ENCODE peak calls at places on chromosomes 11 and 22, in seven cellular contexts. O is sigmoid colon; W is effector memory CD4-positive, alpha-beta T cell; U is BE2C; Y is CD8-positive, alpha-beta memory T cell; H is CD8-positive, alpha-beta T cell; Z is Panc1. G is an unnamed sample. For H3K36me3 and H3K27me3, the result is how much of the 10 kb centered on the place peaks cover.

GRCh38 chr22:24133187-24133965 is 47.9 kb upstream of the SUSD2 start:
- DNase-seq in O (peak), W (no peak), H (peak), U (no peak), Y (peak), Z (no peak), G (no peak)

GRCh38 chr11:129225190-129225589 is 33.1 kb upstream of the ARHGAP32 start:
- DNase-seq in W (no peak), Y (no peak), U (no peak), Z (no peak), H (no peak), O (no peak), G (no peak)

GRCh38 chr11:15199693-15200092 is 85.0 kb downstream of the INSC start:
- DNase-seq in Z (no peak), O (no peak), W (no peak), U (no peak), Y (no peak), H (no peak), G (no peak)

GRCh38 chr11:45252134-45252856 is 33.8 kb downstream of the SYT13 start:
- DNase-seq in Z (no peak), U (peak), H (peak), O (no peak), Y (no peak), W (no peak), G (no peak)

GRCh38 chr11:132456735-132457328 is 1075.5 kb downstream of the OPCML start:
- DNase-seq in Y (no peak), W (no peak), Z (no peak), U (no peak), H (no peak), O (no peak), G (no peak)

GRCh38 chr11:134712228-134713145 is 300.4 kb upstream of the B3GAT1 start:
- DNase-seq in Y (no peak), Z (no peak), O (no peak), W (no peak), U (no peak), H (no peak), G (peak)

GRCh38 chr11:69940246-69940610 is 121.0 kb upstream of the FGF3 start:
- DNase-seq in H (no peak), Y (no peak), Z (no peak), O (peak), W (no peak), U (no peak), G (peak)

GRCh38 chr22:36925388-36926290 is 12.2 kb downstream of the CSF2RB start:
- DNase-seq in Y (no peak), H (no peak), W (no peak), Z (no peak), U (no peak), O (no peak), G (peak)

GRCh38 chr11:88418508-88418907 is 81.0 kb upstream of the CTSC start:
- DNase-seq in W (no peak), Y (no peak), Z (no peak), H (no peak), O (no peak), U (no peak), G (no peak)

GRCh38 chr22:37465721-37466120 is 20.5 kb downstream of the MFNG start:
- DNase-seq in O (no peak), Z (no peak), H (no peak), W (no peak), Y (no peak), U (no peak), G (no peak)

GRCh38 chr11:86124251-86125233 is 55.7 kb upstream of the PICALM start:
- DNase-seq in Z (no peak), W (no peak), O (no peak), H (no peak), U (no peak), Y (no peak), G (no peak)

GRCh38 chr11:27904358-27905055 is 203.4 kb downstream of the KIF18A start:
- DNase-seq in O (no peak), H (no peak), W (no peak), U (no peak), Z (no peak), Y (no peak), G (no peak)

GRCh38 chr11:94641167-94641761 is 74.1 kb downstream of the PIWIL4 start:
- DNase-seq in W (no peak), O (no peak), Z (no peak), U (no peak), H (no peak), Y (no peak), G (no peak)

GRCh38 chr22:26134654-26135330 is 34.5 kb upstream of the SEZ6L start:
- DNase-seq in O (no peak), W (no peak), U (peak), H (no peak), Z (no peak), Y (no peak), G (no peak)

GRCh38 chr22:44667829-44668189 is 34.2 kb upstream of the PRR5 start:
- DNase-seq in W (peak), O (peak), Z (no peak), Y (peak), U (no peak), H (peak), G (no peak)

GRCh38 chr22:29344137-29344536 is 28.6 kb upstream of the RASL10A start:
- DNase-seq in O (peak), W (no peak), Y (no peak), H (no peak), Z (peak), U (peak), G (no peak)

GRCh38 chr22:24429411-24430365 is 2.3 kb downstream of the ADORA2A start:
- DNase-seq in Z (no peak), W (peak), U (peak), H (peak), O (peak), Y (peak), G (peak)

GRCh38 chr11:34644669-34645406 is 23.9 kb downstream of the EHF start:
- DNase-seq in W (no peak), U (no peak), H (no peak), Z (no peak), O (no peak), Y (no peak), G (no peak)

GRCh38 chr22:50548046-50548912 is 2.6 kb downstream of the KLHDC7B start:
- DNase-seq in Y (peak), H (peak), Z (no peak), U (no peak), W (no peak), O (no peak), G (peak)

GRCh38 chr11:111745719-111746504 is 20.3 kb downstream of the PPP2R1B start:
- DNase-seq in W (no peak), Z (no peak), Y (no peak), U (no peak), H (no peak), O (no peak), G (no peak)

GRCh38 chr11:33257160-33257896 is at the start of gene HIPK3:
- DNase-seq in Y (peak), O (peak), W (peak), U (peak), Z (no peak), H (peak), G (peak)

GRCh38 chr22:23969071-23969470 is 2.4 kb downstream of the DDTL start:
- DNase-seq in Y (no peak), W (no peak), O (peak), Z (no peak), H (no peak), U (no peak), G (no peak)

DNA sequence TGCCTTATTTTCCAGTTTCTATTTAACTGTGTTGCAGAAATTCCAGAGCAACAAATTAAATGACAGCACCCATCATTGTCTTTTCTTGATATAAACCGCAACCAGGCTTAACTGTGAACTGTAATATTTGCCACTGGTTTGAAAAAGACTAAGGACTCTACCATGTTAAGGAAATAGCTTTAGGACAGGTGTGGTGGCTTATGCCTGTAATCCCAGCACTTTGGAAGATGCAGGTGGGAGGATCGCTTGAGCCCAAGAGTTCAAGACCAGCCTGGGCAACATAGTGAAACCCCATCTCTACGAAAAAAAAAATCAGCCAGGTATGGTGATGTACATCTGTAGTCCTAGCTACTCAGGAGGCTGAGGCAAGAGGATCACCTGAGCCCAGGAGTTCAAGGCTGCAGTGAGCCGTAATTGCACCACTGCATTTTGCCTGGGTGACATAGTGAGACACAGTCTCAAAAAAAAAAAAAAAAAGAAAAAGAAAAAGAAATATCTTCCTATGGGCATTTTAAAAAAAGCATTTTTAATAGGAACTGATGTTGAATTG is 28.8 kb downstream of the HIRA start:
- DNase-seq in Y (no peak), W (no peak), O (no peak), U (no peak), Z (no peak), H (no peak), G (no peak)
- H3K36me3 ChIP-seq in Y (under half), W (under half), O (under half), U (half or more), Z (under half), H (under half), G (half or more)

DNA sequence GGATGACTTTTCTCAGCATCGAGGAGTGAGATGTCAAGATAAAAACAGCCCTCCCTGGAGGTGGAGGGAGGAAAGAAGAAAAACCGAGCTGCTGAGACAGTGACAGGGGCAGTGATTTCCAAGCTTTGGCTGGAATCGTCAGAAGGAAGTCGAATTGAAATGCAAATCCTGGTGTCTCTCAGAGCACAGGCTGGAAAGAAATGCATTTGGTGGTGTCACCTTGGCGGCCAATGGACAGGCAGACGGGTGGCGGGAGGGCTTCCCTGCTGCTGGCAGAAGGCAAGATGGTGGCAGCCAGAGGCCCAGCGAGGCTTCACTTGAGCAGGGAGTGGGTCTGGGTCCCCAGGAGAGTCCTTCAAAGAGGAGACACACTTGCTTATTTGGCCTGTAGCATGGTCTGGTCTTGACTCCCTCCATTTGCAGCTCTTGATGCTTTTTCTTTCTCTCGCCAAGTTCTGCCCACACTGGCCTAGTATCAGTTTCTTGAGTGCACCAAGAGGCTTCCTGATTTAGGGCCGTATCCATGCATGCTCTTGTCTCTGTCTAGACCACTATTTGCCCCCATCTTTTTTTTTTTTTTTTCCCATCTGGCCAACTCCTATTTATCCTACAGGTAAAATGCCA is 170.6 kb downstream of the GRIK4 start:
- DNase-seq in O (no peak), Y (no peak), W (no peak), H (no peak), Z (no peak), U (no peak), G (no peak)
- H3K27me3 ChIP-seq in O (under half), Y (under half), W (under half), H (under half), Z (under half), U (under half), G (under half)

GRCh38 chr11:61411589-61411988 is 18.2 kb downstream of the CPSF7 start:
- DNase-seq in H (no peak), W (no peak), O (no peak), Y (no peak), Z (no peak), U (no peak), G (no peak)
- H3K36me3 ChIP-seq in H (half or more), W (half or more), O (half or more), Y (half or more), Z (half or more), U (half or more), G (under half)

GRCh38 chr11:119909077-119909476 is 180.1 kb upstream of the NECTIN1 start:
- DNase-seq in H (no peak), W (no peak), O (no peak), U (no peak), Z (no peak), Y (no peak), G (peak)

GRCh38 chr11:119910056-119910455 is 181.1 kb upstream of the NECTIN1 start:
- DNase-seq in Y (no peak), U (no peak), H (no peak), Z (no peak), W (no peak), O (no peak), G (no peak)

GRCh38 chr11:119909495-119909894 is 180.5 kb upstream of the NECTIN1 start:
- DNase-seq in Z (no peak), O (no peak), U (no peak), Y (no peak), W (no peak), H (no peak), G (no peak)

GRCh38 chr11:119910650-119911049 is 181.7 kb upstream of the NECTIN1 start:
- DNase-seq in Z (no peak), W (no peak), O (no peak), Y (no peak), U (no peak), H (no peak), G (no peak)

DNA sequence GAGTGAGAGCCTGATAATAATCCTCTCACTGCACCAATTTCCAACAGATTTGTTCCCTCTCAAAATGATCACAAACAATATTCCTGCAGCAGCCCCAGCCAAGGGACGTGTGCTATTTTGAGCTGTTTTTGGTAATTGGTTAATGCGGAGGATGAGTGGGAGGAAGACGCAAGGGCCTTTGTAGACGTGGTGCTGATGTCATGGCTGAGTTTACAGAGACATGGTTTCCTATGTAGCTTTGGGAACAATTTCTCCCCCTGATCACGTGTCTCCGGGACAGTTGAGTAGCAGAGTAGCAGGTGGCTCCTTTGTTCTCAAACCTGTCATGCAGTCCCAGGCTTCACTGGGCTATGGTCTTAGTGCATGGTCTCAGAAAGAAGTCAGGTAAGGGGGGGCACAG is 183.2 kb upstream of the NECTIN1 start:
- DNase-seq in W (no peak), U (no peak), O (no peak), Y (no peak), Z (no peak), H (no peak), G (peak)
- H3K27me3 ChIP-seq in W (under half), U (under half), O (under half), Y (under half), Z (under half), H (under half), G (under half)

DNA sequence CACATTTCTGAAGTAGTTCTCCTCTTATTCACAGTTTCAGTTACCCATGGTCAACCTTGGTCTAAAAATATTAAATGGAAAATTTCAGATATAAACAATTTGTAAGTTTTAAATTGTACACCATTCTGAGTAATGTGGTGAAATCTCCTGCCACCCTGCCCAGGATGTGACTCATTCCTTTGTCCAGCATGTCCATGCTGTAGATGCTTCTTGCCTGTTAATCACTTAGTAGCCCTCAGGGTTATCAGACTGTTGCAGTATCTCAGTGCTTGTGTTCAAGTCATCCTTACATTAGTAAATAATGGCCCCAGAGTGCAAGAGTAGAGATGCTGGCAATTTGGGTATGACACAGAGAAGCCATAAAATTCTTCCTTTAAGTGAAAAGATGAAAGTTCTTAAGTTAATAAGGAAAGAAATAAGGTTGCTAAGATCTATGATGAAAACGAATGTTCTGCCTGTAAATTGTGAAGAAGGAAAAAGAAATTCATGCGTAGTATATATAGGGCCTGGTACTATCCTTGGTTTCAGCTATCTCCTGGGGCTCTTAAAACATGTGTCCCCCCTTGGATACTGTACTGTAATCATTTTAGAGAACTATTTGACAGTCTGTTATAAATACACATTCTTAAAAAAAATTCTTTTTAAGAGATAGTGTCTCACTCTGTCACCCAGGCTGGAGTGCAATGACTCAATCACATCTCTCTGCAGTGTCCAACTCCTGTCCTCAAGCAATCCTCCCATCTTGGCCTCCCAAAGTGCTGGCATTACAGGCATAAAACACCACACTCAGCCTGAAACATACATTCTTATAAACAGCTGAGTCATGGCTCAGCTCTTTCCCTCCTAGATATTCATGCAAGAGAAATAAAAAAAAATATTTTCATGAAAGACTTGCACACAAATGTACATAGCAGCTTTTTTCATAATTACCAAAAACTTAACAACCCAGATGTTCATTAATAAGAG is 31.3 kb downstream of the MTNR1B start:
- DNase-seq in O (no peak), Y (no peak), Z (peak), W (no peak), H (no peak), U (peak), G (no peak)
- H3K36me3 ChIP-seq in O (under half), Y (under half), Z (under half), W (under half), H (under half), U (under half), G (under half)

GRCh38 chr11:74577624-74578396 is 14.6 kb upstream of the POLD3 start:
- DNase-seq in Z (no peak), W (no peak), H (no peak), U (no peak), Y (no peak), O (no peak), G (no peak)

GRCh38 chr11:74575999-74576398 is 16.4 kb upstream of the POLD3 start:
- DNase-seq in Y (no peak), U (no peak), W (no peak), H (no peak), Z (no peak), O (no peak), G (no peak)

GRCh38 chr11:74583024-74583624 is 9.3 kb upstream of the POLD3 start:
- DNase-seq in U (no peak), W (no peak), H (no peak), O (no peak), Z (no peak), Y (no peak), G (no peak)

GRCh38 chr11:74581954-74582547 is 10.3 kb upstream of the POLD3 start:
- DNase-seq in U (no peak), Z (no peak), Y (no peak), W (no peak), O (no peak), H (no peak), G (no peak)

DNA sequence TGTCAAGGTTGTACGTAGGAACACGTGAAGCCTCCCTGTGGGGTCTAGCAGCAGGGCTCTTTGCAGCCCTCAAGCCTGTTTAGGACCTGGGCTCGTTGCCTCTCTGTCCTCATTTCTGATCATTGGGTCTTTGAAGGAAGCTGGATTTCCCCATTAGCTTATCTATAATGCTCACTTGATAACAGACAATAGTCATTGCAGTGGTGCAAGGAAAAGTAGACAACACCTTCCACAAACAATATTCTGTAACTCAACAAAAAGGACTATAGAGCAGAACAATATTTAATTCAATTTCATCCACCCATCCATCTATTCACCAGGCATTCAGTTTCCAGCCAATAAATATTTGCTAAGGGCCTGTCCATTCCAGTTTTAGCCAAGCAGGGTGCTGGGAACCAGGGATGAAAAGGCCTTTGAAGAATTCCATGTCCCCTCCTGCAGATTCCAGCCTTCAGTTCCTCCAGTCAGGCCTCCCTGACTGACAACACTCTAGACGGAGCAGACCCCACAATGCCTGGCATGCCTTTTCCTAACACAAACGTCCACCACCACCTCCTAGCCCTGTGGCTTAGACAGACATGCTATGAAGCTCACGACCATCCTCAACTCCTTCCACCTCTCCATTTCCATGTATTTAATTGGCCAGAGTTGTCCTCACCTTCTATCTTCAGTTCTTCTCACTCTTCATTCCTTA is 12.7 kb upstream of the POLD3 start:
- DNase-seq in O (no peak), Z (no peak), U (no peak), Y (no peak), W (no peak), H (no peak), G (no peak)
- H3K27me3 ChIP-seq in O (under half), Z (under half), U (under half), Y (under half), W (under half), H (under half), G (under half)

GRCh38 chr22:42623756-42624446 is 9.2 kb upstream of the POLDIP3 start:
- DNase-seq in U (no peak), Y (no peak), H (no peak), O (no peak), W (no peak), Z (no peak), G (no peak)

GRCh38 chr22:42623301-42623751 is 8.6 kb upstream of the POLDIP3 start:
- DNase-seq in Z (no peak), W (no peak), O (no peak), H (no peak), Y (no peak), U (no peak), G (peak)

GRCh38 chr22:42626431-42626830 is 11.7 kb upstream of the POLDIP3 start:
- DNase-seq in U (no peak), W (no peak), O (no peak), H (no peak), Z (no peak), Y (no peak), G (no peak)

GRCh38 chr22:42625416-42625815 is 10.7 kb upstream of the POLDIP3 start:
- DNase-seq in O (no peak), Y (no peak), Z (no peak), H (no peak), U (no peak), W (no peak), G (no peak)

GRCh38 chr22:42624551-42625106 is 9.9 kb upstream of the POLDIP3 start:
- DNase-seq in Z (no peak), H (no peak), U (no peak), O (no peak), Y (no peak), W (no peak), G (no peak)
- H3K36me3 ChIP-seq in Z (under half), H (under half), U (under half), O (under half), Y (under half), W (under half), G (half or more)

GRCh38 chr11:24723231-24723630 is 226.4 kb downstream of the LUZP2 start:
- DNase-seq in W (no peak), Y (no peak), Z (no peak), H (no peak), O (no peak), U (no peak), G (no peak)
- H3K27me3 ChIP-seq in W (under half), Y (under half), Z (under half), H (under half), O (under half), U (under half), G (under half)

GRCh38 chr22:30617819-30618218 is 10.8 kb downstream of the TCN2 start:
- DNase-seq in U (no peak), Z (no peak), H (no peak), W (no peak), Y (no peak), O (no peak), G (no peak)
- H3K36me3 ChIP-seq in U (under half), Z (under half), H (under half), W (under half), Y (under half), O (under half), G (under half)